ENCODE peak calls at places on chromosomes 1 and 21, in four cellular contexts. D, Y, U and F are unnamed samples.

GRCh38 chr1:6645022-6645421 is 20.4 kb downstream of the THAP3 start:
- DNase-seq in D (no peak), Y (no peak), U (no peak), F (no peak)

GRCh38 chr1:7771673-7772299 is 690 bp downstream of the VAMP3 start:
- DNase-seq in D (no peak), Y (no peak), U (no peak), F (no peak)

GRCh38 chr1:227895828-227896685 is 51.7 kb downstream of the WNT9A start:
- DNase-seq in D (no peak), Y (peak; percentile 16), U (peak; percentile 13), F (no peak)

GRCh38 chr1:82875170-82875569 is 1074.4 kb downstream of the ADGRL2 start:
- DNase-seq in D (no peak), Y (no peak), U (no peak), F (no peak)

GRCh38 chr1:55233149-55233777 is 18.1 kb upstream of the USP24 start:
- DNase-seq in D (no peak), Y (no peak), U (no peak), F (no peak)

GRCh38 chr1:201933840-201934430 is 12.4 kb downstream of the LMOD1 start:
- DNase-seq in D (no peak), Y (no peak), U (no peak), F (no peak)

GRCh38 chr1:197272791-197273190 is 4.7 kb downstream of the CRB1 start:
- DNase-seq in D (no peak), Y (no peak), U (no peak), F (no peak)

GRCh38 chr1:92994105-92994712 is 32.9 kb upstream of the DIPK1A start:
- DNase-seq in D (peak; percentile 62), Y (peak; percentile 73), U (peak; percentile 81), F (peak; percentile 70)

GRCh38 chr1:218485241-218485928 is 140.2 kb downstream of the TGFB2 start:
- DNase-seq in D (no peak), Y (no peak), U (no peak), F (no peak)

GRCh38 chr1:211654838-211655787 is 20.3 kb downstream of the NEK2 start:
- DNase-seq in D (peak; percentile 74), Y (peak; percentile 92), U (peak; percentile 81), F (peak; percentile 94)

GRCh38 chr1:235343726-235344125 is 15.4 kb downstream of the GGPS1 start:
- DNase-seq in D (no peak), Y (peak; percentile 7), U (no peak), F (no peak)

GRCh38 chr1:223038288-223039006 is 104.6 kb downstream of the TLR5 start:
- DNase-seq in D (no peak), Y (no peak), U (no peak), F (no peak)

GRCh38 chr1:77975386-77975785 is 3.5 kb downstream of the FUBP1 start:
- DNase-seq in D (no peak), Y (no peak), U (no peak), F (no peak)

GRCh38 chr1:93905734-93906133 is 3.5 kb downstream of the GCLM start:
- DNase-seq in D (no peak), Y (no peak), U (no peak), F (no peak)

GRCh38 chr1:186152945-186153309 is 222.1 kb downstream of the TPR start:
- DNase-seq in D (no peak), Y (no peak), U (no peak), F (no peak)

GRCh38 chr1:205688171-205688570 is 7.9 kb upstream of the SLC45A3 start:
- DNase-seq in D (no peak), Y (no peak), U (no peak), F (no peak)

GRCh38 chr1:201551877-201552731 is 13.2 kb downstream of the NAV1 start:
- DNase-seq in D (no peak), Y (no peak), U (no peak), F (no peak)

GRCh38 chr1:34266127-34266951 is 89.6 kb downstream of the C1orf94 start:
- DNase-seq in D (no peak), Y (no peak), U (no peak), F (no peak)

GRCh38 chr1:230851291-230851691 is 17.0 kb downstream of the C1orf198 start:
- DNase-seq in D (no peak), Y (no peak), U (no peak), F (no peak)

GRCh38 chr1:36849956-36850355 is 184.4 kb downstream of the GRIK3 start:
- DNase-seq in D (no peak), Y (no peak), U (no peak), F (no peak)

GRCh38 chr21:46187814-46188213 is 3.6 kb upstream of the SPATC1L start:
- DNase-seq in D (no peak), Y (no peak), U (no peak), F (no peak)